ENCODE peak calls at places on chromosome 15, in five cellular contexts. O is hippocampal formation; C is EH; P is stimulated activated CD4-positive, alpha-beta T cell treated with anti-CD3 and anti-CD28 coated beads, Interleukin-4, amount 100 ng/mL, for 48 hours; I is GM10248. R is an unnamed sample.

GRCh38 chr15:90160781-90161727 is 40.1 kb upstream of the SEMA4B start:
- DNase-seq in I (no peak), P (no peak), O (no peak), C (no peak), R (no peak)

GRCh38 chr15:95068847-95069518 is 837.6 kb downstream of the MCTP2 start:
- DNase-seq in I (no peak), O (no peak), C (no peak), P (no peak), R (no peak)

GRCh38 chr15:97718509-97718908 is 242.0 kb upstream of the ARRDC4 start:
- DNase-seq in O (no peak), C (no peak), I (no peak), P (no peak), R (no peak)

GRCh38 chr15:88631464-88632028 is 7.3 kb upstream of the ISG20 start:
- DNase-seq in P (no peak), C (no peak), I (no peak), O (no peak), R (no peak)

GRCh38 chr15:81825136-81825535 is 220.7 kb downstream of the MEX3B start:
- DNase-seq in I (no peak), O (no peak), P (no peak), C (no peak), R (no peak)

GRCh38 chr15:89421219-89421618 is 75.2 kb downstream of the RHCG start:
- DNase-seq in O (no peak), I (no peak), C (no peak), P (no peak), R (no peak)

GRCh38 chr15:41443275-41443674 is 26.4 kb downstream of the RTF1 start:
- DNase-seq in I (no peak), C (no peak), O (no peak), P (no peak), R (no peak)

GRCh38 chr15:39094116-39094515 is 486.8 kb upstream of the THBS1 start:
- DNase-seq in P (no peak), O (no peak), I (no peak), C (peak), R (no peak)

GRCh38 chr15:60575995-60576394 is 97.1 kb upstream of the ICE2 start:
- DNase-seq in O (no peak), I (no peak), C (peak), P (no peak), R (no peak)

GRCh38 chr15:69543681-69544080 is 91.1 kb downstream of the RPLP1 start:
- DNase-seq in P (no peak), C (no peak), O (no peak), I (no peak), R (peak)

GRCh38 chr15:36428102-36428845 is 151.2 kb upstream of the CDIN1 start:
- DNase-seq in P (no peak), O (no peak), C (peak), I (no peak), R (peak)